ENCODE peak calls at places on chromosomes 3 and 15, in seven cellular contexts. One of them, this sample, is unnamed.

GRCh38 chr3:64642327-64643151 is 45.3 kb downstream of the ADAMTS9 start:
- DNase-seq in sigmoid colon: no peak
- DNase-seq in psoas muscle: no peak
- DNase-seq in WTC11: peak
- DNase-seq in fibroblast of pulmonary artery: no peak
- DNase-seq in AG09309: no peak
- DNase-seq in endothelial cell: no peak
- DNase-seq in this sample: no peak

GRCh38 chr15:45279024-45279697 is 27.1 kb downstream of the SLC28A2 start:
- DNase-seq in endothelial cell: peak
- DNase-seq in WTC11: peak
- DNase-seq in AG09309: peak
- DNase-seq in sigmoid colon: peak
- DNase-seq in fibroblast of pulmonary artery: peak
- DNase-seq in psoas muscle: peak
- DNase-seq in this sample: peak

GRCh38 chr3:138729279-138729678 is 105.4 kb downstream of the PIK3CB start:
- DNase-seq in psoas muscle: no peak
- DNase-seq in WTC11: no peak
- DNase-seq in fibroblast of pulmonary artery: no peak
- DNase-seq in endothelial cell: no peak
- DNase-seq in AG09309: no peak
- DNase-seq in sigmoid colon: no peak
- DNase-seq in this sample: peak

GRCh38 chr3:177069514-177070329 is 127.6 kb downstream of the TBL1XR1 start:
- DNase-seq in fibroblast of pulmonary artery: no peak
- DNase-seq in AG09309: peak
- DNase-seq in psoas muscle: no peak
- DNase-seq in WTC11: no peak
- DNase-seq in endothelial cell: no peak
- DNase-seq in sigmoid colon: no peak
- DNase-seq in this sample: peak

GRCh38 chr3:196639517-196640500 is at the start of gene NRROS:
- DNase-seq in sigmoid colon: peak
- DNase-seq in fibroblast of pulmonary artery: peak
- DNase-seq in WTC11: peak
- DNase-seq in psoas muscle: peak
- DNase-seq in AG09309: no peak
- DNase-seq in endothelial cell: peak
- DNase-seq in this sample: no peak

GRCh38 chr3:74633021-74633420 is 18.6 kb upstream of the CNTN3 start:
- DNase-seq in WTC11: no peak
- DNase-seq in psoas muscle: no peak
- DNase-seq in fibroblast of pulmonary artery: no peak
- DNase-seq in sigmoid colon: no peak
- DNase-seq in endothelial cell: no peak
- DNase-seq in AG09309: peak
- DNase-seq in this sample: no peak

GRCh38 chr15:76058714-76059319 is 968 bp upstream of the TMEM266 start:
- DNase-seq in WTC11: peak
- DNase-seq in fibroblast of pulmonary artery: peak
- DNase-seq in endothelial cell: peak
- DNase-seq in psoas muscle: no peak
- DNase-seq in sigmoid colon: no peak
- DNase-seq in AG09309: no peak
- DNase-seq in this sample: no peak

GRCh38 chr15:51203797-51204196 is 109.1 kb upstream of the TNFAIP8L3 start:
- DNase-seq in WTC11: no peak
- DNase-seq in psoas muscle: no peak
- DNase-seq in fibroblast of pulmonary artery: peak
- DNase-seq in sigmoid colon: no peak
- DNase-seq in endothelial cell: no peak
- DNase-seq in AG09309: peak
- DNase-seq in this sample: no peak

GRCh38 chr15:78058401-78058935 is 19.0 kb downstream of the TBC1D2B start:
- DNase-seq in endothelial cell: no peak
- DNase-seq in fibroblast of pulmonary artery: no peak
- DNase-seq in AG09309: no peak
- DNase-seq in WTC11: peak
- DNase-seq in sigmoid colon: no peak
- DNase-seq in psoas muscle: no peak
- DNase-seq in this sample: no peak

GRCh38 chr3:126356373-126357298 is 572 bp downstream of the KLF15 start:
- DNase-seq in psoas muscle: peak
- DNase-seq in endothelial cell: no peak
- DNase-seq in AG09309: no peak
- DNase-seq in WTC11: no peak
- DNase-seq in fibroblast of pulmonary artery: peak
- DNase-seq in sigmoid colon: peak
- DNase-seq in this sample: no peak

GRCh38 chr3:130779031-130779430 is 32.4 kb upstream of the PIK3R4 start:
- DNase-seq in WTC11: no peak
- DNase-seq in psoas muscle: no peak
- DNase-seq in fibroblast of pulmonary artery: no peak
- DNase-seq in sigmoid colon: no peak
- DNase-seq in AG09309: no peak
- DNase-seq in endothelial cell: no peak
- DNase-seq in this sample: no peak

GRCh38 chr3:101042996-101043686 is 49.9 kb upstream of the ABI3BP start:
- DNase-seq in WTC11: no peak
- DNase-seq in sigmoid colon: no peak
- DNase-seq in endothelial cell: no peak
- DNase-seq in psoas muscle: no peak
- DNase-seq in AG09309: peak
- DNase-seq in fibroblast of pulmonary artery: no peak
- DNase-seq in this sample: no peak

GRCh38 chr3:185444329-185444728 is 54.5 kb downstream of the TMEM41A start:
- DNase-seq in AG09309: no peak
- DNase-seq in sigmoid colon: no peak
- DNase-seq in fibroblast of pulmonary artery: no peak
- DNase-seq in WTC11: no peak
- DNase-seq in endothelial cell: no peak
- DNase-seq in psoas muscle: no peak
- DNase-seq in this sample: no peak

GRCh38 chr3:148990211-148990610 is 1.1 kb upstream of the GYG1 start:
- DNase-seq in sigmoid colon: no peak
- DNase-seq in fibroblast of pulmonary artery: no peak
- DNase-seq in psoas muscle: no peak
- DNase-seq in endothelial cell: no peak
- DNase-seq in WTC11: no peak
- DNase-seq in AG09309: no peak
- DNase-seq in this sample: no peak

GRCh38 chr3:14537590-14538450 is 2.3 kb downstream of the GRIP2 start:
- DNase-seq in endothelial cell: peak
- DNase-seq in sigmoid colon: peak
- DNase-seq in AG09309: no peak
- DNase-seq in WTC11: no peak
- DNase-seq in psoas muscle: peak
- DNase-seq in fibroblast of pulmonary artery: no peak
- DNase-seq in this sample: no peak

GRCh38 chr15:66965201-66965900 is 100.1 kb upstream of the SMAD3 start:
- DNase-seq in fibroblast of pulmonary artery: no peak
- DNase-seq in AG09309: no peak
- DNase-seq in WTC11: no peak
- DNase-seq in endothelial cell: no peak
- DNase-seq in sigmoid colon: no peak
- DNase-seq in psoas muscle: no peak
- DNase-seq in this sample: no peak

GRCh38 chr3:197234947-197235914 is 63.2 kb downstream of the DLG1 start:
- DNase-seq in AG09309: no peak
- DNase-seq in fibroblast of pulmonary artery: no peak
- DNase-seq in WTC11: no peak
- DNase-seq in sigmoid colon: no peak
- DNase-seq in psoas muscle: no peak
- DNase-seq in endothelial cell: no peak
- DNase-seq in this sample: no peak

GRCh38 chr3:184262166-184262926 is 993 bp upstream of the CAMK2N2 start:
- DNase-seq in fibroblast of pulmonary artery: peak
- DNase-seq in endothelial cell: no peak
- DNase-seq in WTC11: peak
- DNase-seq in psoas muscle: no peak
- DNase-seq in sigmoid colon: no peak
- DNase-seq in AG09309: no peak
- DNase-seq in this sample: no peak

GRCh38 chr3:177196473-177197040 is 725 bp downstream of the TBL1XR1 start:
- DNase-seq in WTC11: peak
- DNase-seq in AG09309: no peak
- DNase-seq in sigmoid colon: peak
- DNase-seq in fibroblast of pulmonary artery: peak
- DNase-seq in psoas muscle: no peak
- DNase-seq in endothelial cell: peak
- DNase-seq in this sample: no peak

GRCh38 chr3:43075904-43076661 is 29.8 kb downstream of the POMGNT2 start:
- DNase-seq in endothelial cell: no peak
- DNase-seq in AG09309: no peak
- DNase-seq in psoas muscle: no peak
- DNase-seq in fibroblast of pulmonary artery: no peak
- DNase-seq in WTC11: no peak
- DNase-seq in sigmoid colon: no peak
- DNase-seq in this sample: no peak

GRCh38 chr3:50442940-50443579 is 60.4 kb downstream of the CACNA2D2 start:
- DNase-seq in endothelial cell: no peak
- DNase-seq in AG09309: no peak
- DNase-seq in WTC11: no peak
- DNase-seq in sigmoid colon: no peak
- DNase-seq in fibroblast of pulmonary artery: no peak
- DNase-seq in psoas muscle: no peak
- DNase-seq in this sample: no peak

GRCh38 chr3:169083126-169083525 is 580.4 kb downstream of the MECOM start:
- DNase-seq in endothelial cell: no peak
- DNase-seq in fibroblast of pulmonary artery: no peak
- DNase-seq in WTC11: no peak
- DNase-seq in psoas muscle: no peak
- DNase-seq in sigmoid colon: no peak
- DNase-seq in AG09309: no peak
- DNase-seq in this sample: no peak

GRCh38 chr3:150925751-150926201 is 20.5 kb upstream of the MINDY4B start:
- DNase-seq in sigmoid colon: no peak
- DNase-seq in fibroblast of pulmonary artery: peak
- DNase-seq in AG09309: no peak
- DNase-seq in WTC11: peak
- DNase-seq in psoas muscle: peak
- DNase-seq in endothelial cell: peak
- DNase-seq in this sample: no peak

GRCh38 chr3:127670761-127671522 is 1.8 kb upstream of the ABTB1 start:
- DNase-seq in endothelial cell: no peak
- DNase-seq in fibroblast of pulmonary artery: no peak
- DNase-seq in psoas muscle: peak
- DNase-seq in AG09309: no peak
- DNase-seq in WTC11: no peak
- DNase-seq in sigmoid colon: peak
- DNase-seq in this sample: no peak

GRCh38 chr15:34342737-34343575 is at the start of the genes NOP10 and NUTM1:
- DNase-seq in sigmoid colon: peak
- DNase-seq in psoas muscle: peak
- DNase-seq in AG09309: peak
- DNase-seq in WTC11: peak
- DNase-seq in fibroblast of pulmonary artery: peak
- DNase-seq in endothelial cell: peak
- DNase-seq in this sample: peak
- TF ChIP-seq CTCF in sigmoid colon: peak
- TF ChIP-seq CTCF in psoas muscle: peak
- TF ChIP-seq CTCF in AG09309: peak
- TF ChIP-seq CTCF in WTC11: peak
- TF ChIP-seq CTCF in fibroblast of pulmonary artery: peak
- TF ChIP-seq CTCF in endothelial cell: peak
- TF ChIP-seq CTCF in this sample: peak

DNA sequence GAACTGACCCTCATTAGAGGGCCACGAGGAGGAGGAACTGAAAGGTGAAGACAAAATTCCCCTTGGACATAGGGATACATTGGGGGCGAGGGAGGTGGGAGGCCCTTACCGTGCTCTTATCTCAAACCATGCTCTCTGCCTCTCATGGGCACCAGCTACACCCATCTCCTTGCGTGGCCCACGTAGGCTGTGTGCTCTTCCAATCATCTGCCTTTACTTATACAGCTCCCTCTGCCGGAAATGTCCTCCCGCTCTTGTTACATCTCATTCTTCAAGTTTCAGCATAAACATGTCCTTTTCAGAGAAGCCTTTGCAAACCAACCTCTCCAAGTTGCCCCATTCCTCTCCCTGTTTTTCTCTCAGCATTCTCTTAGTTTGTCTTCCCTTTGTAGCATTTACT is 307.8 kb upstream of the PROK2 start:
- DNase-seq in endothelial cell: no peak
- DNase-seq in fibroblast of pulmonary artery: no peak
- DNase-seq in psoas muscle: no peak
- DNase-seq in AG09309: no peak
- DNase-seq in sigmoid colon: no peak
- DNase-seq in WTC11: no peak
- DNase-seq in this sample: no peak
- TF ChIP-seq CTCF in endothelial cell: no peak
- TF ChIP-seq CTCF in fibroblast of pulmonary artery: no peak
- TF ChIP-seq CTCF in psoas muscle: no peak
- TF ChIP-seq CTCF in AG09309: no peak
- TF ChIP-seq CTCF in sigmoid colon: no peak
- TF ChIP-seq CTCF in WTC11: no peak
- TF ChIP-seq CTCF in this sample: no peak

DNA sequence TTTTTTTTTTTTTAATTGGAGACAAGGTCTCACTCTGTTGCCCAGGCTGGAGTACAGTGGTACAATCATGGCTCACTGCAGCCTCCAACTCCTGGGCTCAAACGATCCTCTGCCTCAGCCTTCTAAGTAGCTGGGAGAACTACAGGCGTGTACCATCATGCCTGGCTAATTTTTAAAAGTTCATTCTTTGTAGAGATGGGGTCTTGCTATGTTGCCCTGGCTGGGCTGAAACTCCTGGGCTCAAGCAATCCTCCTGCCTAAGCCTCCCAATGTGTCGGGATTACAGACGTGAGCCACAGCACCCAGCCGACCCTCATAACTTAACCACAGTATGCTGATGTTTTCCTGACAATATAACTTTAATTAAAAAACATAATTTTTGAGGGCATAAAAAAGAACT is 24.3 kb downstream of the IL17RD start:
- DNase-seq in endothelial cell: no peak
- DNase-seq in sigmoid colon: no peak
- DNase-seq in psoas muscle: no peak
- DNase-seq in fibroblast of pulmonary artery: no peak
- DNase-seq in AG09309: no peak
- DNase-seq in WTC11: no peak
- DNase-seq in this sample: no peak
- TF ChIP-seq CTCF in endothelial cell: no peak
- TF ChIP-seq CTCF in sigmoid colon: no peak
- TF ChIP-seq CTCF in psoas muscle: no peak
- TF ChIP-seq CTCF in fibroblast of pulmonary artery: no peak
- TF ChIP-seq CTCF in AG09309: no peak
- TF ChIP-seq CTCF in WTC11: no peak
- TF ChIP-seq CTCF in this sample: no peak

DNA sequence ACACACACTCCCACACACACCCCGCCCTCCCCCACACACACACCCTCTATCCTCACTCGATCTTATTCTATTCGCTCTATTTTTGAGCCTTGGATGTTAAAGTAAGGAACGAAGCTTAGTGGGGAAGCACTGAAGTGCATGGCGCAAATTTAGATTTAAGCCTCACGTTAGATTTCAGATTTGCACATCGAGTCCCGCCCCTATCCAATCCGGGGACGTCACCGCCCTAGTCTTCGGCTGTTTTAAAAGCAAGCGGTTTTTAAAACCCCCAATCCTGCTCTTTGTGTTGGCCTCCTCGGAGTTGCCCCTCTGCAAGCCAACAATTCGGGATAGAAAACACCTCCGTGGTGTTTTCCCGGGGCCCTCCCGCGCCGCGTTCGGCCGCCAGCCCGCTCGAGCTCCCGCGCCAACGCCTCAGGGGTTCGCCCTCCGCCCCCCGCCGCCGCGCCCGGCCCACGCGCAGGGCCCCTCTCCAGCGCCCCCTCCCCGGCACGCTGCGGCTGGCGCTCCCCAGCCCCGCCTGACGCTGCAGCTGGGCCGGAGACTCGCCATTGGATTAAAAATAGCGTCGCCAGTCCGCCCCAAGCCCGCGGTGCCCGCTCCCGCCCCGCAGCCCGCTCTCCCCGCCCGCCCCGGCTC is at the start of gene USP13:
- DNase-seq in AG09309: peak
- DNase-seq in fibroblast of pulmonary artery: peak
- DNase-seq in WTC11: peak
- DNase-seq in endothelial cell: peak
- DNase-seq in psoas muscle: peak
- DNase-seq in sigmoid colon: peak
- DNase-seq in this sample: no peak
- TF ChIP-seq CTCF in AG09309: no peak
- TF ChIP-seq CTCF in fibroblast of pulmonary artery: no peak
- TF ChIP-seq CTCF in WTC11: no peak
- TF ChIP-seq CTCF in endothelial cell: no peak
- TF ChIP-seq CTCF in psoas muscle: peak
- TF ChIP-seq CTCF in sigmoid colon: no peak
- TF ChIP-seq CTCF in this sample: no peak

This sample was measured in epithelial cell of proximal tubule.